ENCODE peak calls at places on chromosome 15, in ten cellular contexts. Y, T, K, U, I, V, R, C, L and F are unnamed samples.

GRCh38 chr15:43376017-43376705 is 5.3 kb downstream of the TUBGCP4 start:
- DNase-seq in K (peak), I (peak), L (peak), Y (peak), U (no peak), T (no peak), C (no peak), V (no peak), R (no peak), F (peak)

GRCh38 chr15:40282870-40283614 is at the start of gene ANKRD63:
- DNase-seq in L (no peak), K (no peak), U (no peak), V (no peak), Y (no peak), I (no peak), C (peak), R (no peak), T (no peak), F (no peak)

GRCh38 chr15:29568840-29569532 is 253.3 kb downstream of the TJP1 start:
- DNase-seq in I (peak), V (no peak), T (no peak), U (no peak), Y (no peak), R (no peak), C (no peak), L (no peak), K (peak), F (peak)

GRCh38 chr15:100787567-100787941 is 92.1 kb upstream of the ALDH1A3 start:
- DNase-seq in I (no peak), V (no peak), T (no peak), U (no peak), R (no peak), L (no peak), Y (no peak), C (no peak), K (no peak), F (no peak)

GRCh38 chr15:70566047-70566835 is 197.1 kb downstream of the UACA start:
- DNase-seq in K (no peak), U (no peak), R (no peak), C (no peak), T (no peak), V (no peak), Y (no peak), I (peak), L (no peak), F (peak)

GRCh38 chr15:70558406-70559222 is 204.7 kb downstream of the UACA start:
- DNase-seq in Y (no peak), T (no peak), R (no peak), I (no peak), K (no peak), C (no peak), L (no peak), U (no peak), V (no peak), F (no peak)

GRCh38 chr15:78298983-78299301 is 467 bp downstream of the SKIC8 start:
- DNase-seq in T (no peak), C (no peak), V (no peak), K (no peak), L (no peak), R (no peak), Y (no peak), I (peak), U (no peak), F (peak)

GRCh38 chr15:96181873-96182301 is 148.6 kb upstream of the NR2F2 start:
- DNase-seq in Y (no peak), U (peak), V (peak), I (peak), L (no peak), R (no peak), C (no peak), T (peak), K (peak), F (peak)

GRCh38 chr15:73873889-73874511 is 636 bp downstream of the TBC1D21 start:
- DNase-seq in K (peak), L (no peak), Y (peak), C (no peak), T (no peak), U (peak), V (no peak), I (peak), R (peak), F (peak)

GRCh38 chr15:40918799-40919392 is 10.2 kb upstream of the DLL4 start:
- DNase-seq in K (no peak), T (no peak), R (no peak), C (peak), V (peak), L (no peak), Y (no peak), U (no peak), I (no peak), F (no peak)

GRCh38 chr15:67305506-67305905 is 50.9 kb downstream of the IQCH start:
- DNase-seq in R (no peak), C (no peak), T (no peak), I (no peak), U (no peak), K (no peak), Y (no peak), V (no peak), L (no peak), F (no peak)

GRCh38 chr15:68795298-68795848 is 25.3 kb downstream of the ANP32A start:
- DNase-seq in U (no peak), Y (peak), V (peak), L (peak), C (peak), T (peak), I (peak), R (peak), K (peak), F (peak)
- H3K4me3 ChIP-seq in U (no peak), Y (peak), V (peak), L (peak), C (peak), T (no peak), I (no peak), R (peak), K (no peak), F (peak)

GRCh38 chr15:92829875-92830274 is 70.2 kb upstream of the CHD2 start:
- DNase-seq in K (no peak), C (no peak), U (no peak), Y (no peak), R (no peak), V (no peak), I (no peak), L (no peak), T (no peak), F (no peak)
- H3K4me3 ChIP-seq in K (no peak), C (no peak), U (no peak), Y (no peak), R (no peak), V (no peak), I (no peak), L (no peak), T (no peak), F (no peak)

DNA sequence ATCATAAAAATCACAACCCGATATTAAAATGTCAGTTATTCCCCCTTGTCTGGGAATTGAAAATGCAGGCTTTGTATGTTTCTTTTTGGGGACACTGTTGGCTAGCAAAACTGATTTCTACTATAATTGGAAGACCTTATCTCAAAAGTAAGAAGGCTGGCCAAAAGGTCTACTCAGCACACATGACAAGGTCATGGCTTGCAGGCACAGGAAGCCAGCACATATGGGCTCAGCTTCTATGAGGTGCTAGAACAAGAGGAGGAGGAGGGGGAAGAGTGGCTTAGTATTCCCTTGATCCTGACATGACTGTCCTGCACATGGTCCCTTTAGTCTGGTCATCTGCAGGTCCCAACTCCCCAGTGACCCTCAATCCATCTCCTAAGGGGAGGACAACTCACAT is 681.2 kb downstream of the SQOR start:
- DNase-seq in K (no peak), V (no peak), Y (no peak), R (no peak), T (no peak), U (no peak), I (no peak), C (no peak), L (no peak), F (no peak)
- H3K4me3 ChIP-seq in K (no peak), V (no peak), Y (no peak), R (no peak), T (no peak), U (no peak), I (no peak), C (no peak), L (no peak), F (no peak)

DNA sequence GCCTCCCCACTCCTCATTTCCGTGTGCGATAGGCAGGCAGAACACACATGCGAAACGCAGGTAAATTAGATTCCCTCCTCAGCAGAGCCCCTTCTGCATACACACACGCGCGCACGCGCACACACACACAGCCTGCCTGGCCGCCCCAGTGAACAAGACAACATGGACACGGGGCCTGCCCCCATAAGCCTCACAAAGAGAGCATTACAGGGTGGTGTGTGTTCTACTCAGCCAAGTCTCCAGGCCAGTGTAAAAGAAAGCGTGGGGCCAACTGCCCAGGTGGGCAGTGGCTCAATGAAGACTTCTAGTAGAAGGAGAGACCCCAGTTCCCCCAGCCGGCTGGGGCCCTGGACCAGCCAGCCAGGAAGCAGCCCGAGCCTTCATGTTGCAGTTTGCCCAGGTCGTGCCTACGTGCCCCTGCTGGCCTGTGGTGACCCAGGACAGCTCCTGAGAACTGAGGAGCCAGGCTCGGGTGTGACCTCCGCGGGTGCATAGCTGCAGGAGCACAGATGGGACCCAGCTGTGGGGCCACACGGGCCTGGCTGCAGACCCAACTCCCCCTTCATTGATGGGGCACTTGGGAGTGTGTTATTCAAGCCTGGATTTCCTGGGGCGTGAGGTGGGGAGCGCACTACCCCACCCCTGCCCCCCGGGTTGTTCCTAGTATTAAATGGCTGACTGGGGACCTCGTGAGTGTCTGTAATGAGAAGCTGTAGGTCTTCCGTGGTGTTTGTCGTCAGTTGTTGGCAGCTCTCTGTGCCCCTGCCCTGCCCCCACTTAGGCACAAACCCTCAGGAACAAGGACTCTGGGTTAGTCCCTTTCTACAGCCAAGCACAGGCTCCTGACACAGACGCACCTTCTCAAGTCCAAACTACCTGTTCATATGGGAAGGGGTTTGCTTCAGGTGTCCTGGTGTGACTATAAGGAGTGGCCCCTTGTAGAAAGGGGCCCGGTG is 39.3 kb downstream of the IDH2 start:
- DNase-seq in Y (no peak), T (no peak), L (no peak), C (no peak), I (no peak), U (no peak), V (no peak), K (no peak), R (no peak), F (no peak)
- H3K4me3 ChIP-seq in Y (no peak), T (no peak), L (no peak), C (no peak), I (no peak), U (no peak), V (no peak), K (no peak), R (no peak), F (no peak)

GRCh38 chr15:81189583-81190283 is 6.9 kb upstream of the IL16 start:
- DNase-seq in L (no peak), U (peak), V (peak), K (no peak), R (no peak), Y (peak), I (peak), C (no peak), T (peak), F (peak)
- H3K4me3 ChIP-seq in L (no peak), U (no peak), V (no peak), K (no peak), R (no peak), Y (no peak), I (no peak), C (no peak), T (no peak), F (no peak)

DNA sequence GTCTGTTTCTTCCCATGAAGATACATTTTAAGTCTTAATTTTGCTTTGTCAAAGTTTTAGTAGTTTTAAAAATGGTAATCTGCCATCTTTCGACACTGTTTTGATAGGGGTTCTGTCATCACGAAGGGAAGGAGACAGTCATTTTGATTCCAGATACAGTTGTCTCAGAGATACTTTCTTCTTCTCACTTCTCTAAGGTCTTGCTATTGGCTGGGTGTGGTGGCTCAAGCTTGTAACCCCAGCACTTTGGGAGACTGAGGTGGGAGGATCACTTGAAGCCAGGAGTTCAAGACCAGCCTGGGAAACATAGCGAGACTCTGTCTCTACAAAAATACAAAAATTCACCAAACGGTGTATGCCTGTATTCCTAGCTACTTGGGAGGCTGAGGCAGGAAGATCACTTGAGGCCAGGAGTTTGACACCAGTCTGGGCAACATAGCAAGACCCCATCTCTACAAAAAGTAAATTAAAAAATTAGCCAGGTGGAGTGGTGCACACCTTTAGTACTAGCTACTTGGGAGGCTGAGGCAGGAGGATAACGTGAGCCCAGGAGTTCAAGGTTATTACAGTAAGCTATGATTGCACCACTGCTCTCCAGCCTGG is 3.3 kb downstream of the RAB8B start:
- DNase-seq in T (no peak), Y (no peak), K (no peak), R (no peak), U (no peak), C (no peak), V (no peak), I (no peak), L (peak), F (no peak)
- H3K4me3 ChIP-seq in T (no peak), Y (no peak), K (no peak), R (no peak), U (no peak), C (peak), V (no peak), I (no peak), L (peak), F (no peak)

GRCh38 chr15:98280576-98280975 is 320.1 kb downstream of the ARRDC4 start:
- DNase-seq in U (no peak), R (no peak), T (no peak), Y (no peak), V (no peak), K (no peak), C (no peak), L (no peak), I (no peak), F (no peak)

GRCh38 chr15:98286200-98286599 is 325.7 kb downstream of the ARRDC4 start:
- DNase-seq in C (no peak), R (no peak), I (no peak), K (no peak), Y (no peak), V (no peak), L (no peak), T (no peak), U (no peak), F (no peak)

GRCh38 chr15:98277602-98278001 is 317.1 kb downstream of the ARRDC4 start:
- DNase-seq in K (no peak), Y (no peak), V (no peak), L (no peak), R (no peak), U (no peak), T (no peak), I (no peak), C (no peak), F (no peak)

GRCh38 chr15:98282656-98283332 is 322.3 kb downstream of the ARRDC4 start:
- DNase-seq in U (no peak), K (no peak), I (no peak), L (no peak), T (no peak), Y (no peak), R (no peak), V (no peak), C (no peak), F (no peak)

GRCh38 chr15:98281130-98281529 is 320.6 kb downstream of the ARRDC4 start:
- DNase-seq in Y (no peak), V (no peak), I (no peak), R (no peak), C (no peak), L (no peak), T (no peak), U (no peak), K (no peak), F (no peak)
- H3K4me3 ChIP-seq in Y (no peak), V (no peak), I (no peak), R (no peak), C (no peak), L (no peak), T (no peak), U (no peak), K (no peak), F (no peak)

GRCh38 chr15:64524778-64525177 is 64.4 kb downstream of the ZNF609 start:
- DNase-seq in R (no peak), T (no peak), Y (no peak), V (no peak), U (no peak), L (no peak), K (no peak), C (no peak), I (no peak), F (no peak)

GRCh38 chr15:64530472-64530871 is 70.1 kb downstream of the ZNF609 start:
- DNase-seq in V (no peak), R (no peak), L (no peak), K (no peak), U (no peak), C (no peak), Y (no peak), T (no peak), I (no peak), F (no peak)

GRCh38 chr15:64525828-64526530 is 65.6 kb downstream of the ZNF609 start:
- DNase-seq in K (no peak), T (no peak), R (no peak), I (peak), V (no peak), L (no peak), C (no peak), U (no peak), Y (no peak), F (peak)

GRCh38 chr15:64528871-64529270 is 68.5 kb downstream of the ZNF609 start:
- DNase-seq in V (no peak), U (no peak), L (no peak), K (no peak), Y (no peak), C (no peak), R (no peak), I (no peak), T (no peak), F (no peak)

DNA sequence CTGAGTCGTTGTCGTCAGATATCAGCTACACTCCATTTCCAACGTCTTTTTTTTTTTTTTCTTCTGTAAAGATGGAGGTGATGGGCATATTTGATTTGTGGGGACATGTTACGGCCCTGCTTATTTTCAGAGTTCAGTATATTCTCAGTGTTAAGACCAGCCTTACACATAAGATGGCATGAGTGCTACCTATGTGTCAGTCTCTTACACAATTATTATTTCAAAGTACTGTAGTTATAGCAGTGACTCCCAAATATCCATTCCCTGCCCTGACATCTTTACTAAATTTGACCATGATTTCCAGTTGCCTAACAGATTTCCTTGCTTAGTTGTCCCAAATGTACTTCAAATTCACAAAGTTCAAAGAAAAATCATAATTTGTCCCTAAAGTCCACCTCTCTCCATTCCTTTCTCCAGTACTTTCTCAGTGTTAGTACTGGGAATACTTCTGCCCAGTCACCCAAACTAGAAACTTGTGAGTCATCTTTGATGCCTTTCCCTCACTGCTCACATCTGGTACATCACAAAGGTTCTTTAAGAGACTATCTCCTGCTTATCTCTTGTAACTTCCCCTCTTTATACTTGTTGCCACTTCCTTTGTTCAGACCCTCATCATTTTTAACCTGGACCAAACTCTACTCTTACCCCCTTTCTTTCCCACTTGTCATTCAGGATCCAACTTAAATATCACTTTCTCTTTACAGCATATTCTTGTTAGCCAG is 67.0 kb downstream of the ZNF609 start:
- DNase-seq in I (peak), U (peak), R (no peak), T (no peak), L (no peak), K (no peak), Y (no peak), V (no peak), C (no peak), F (peak)
- H3K4me3 ChIP-seq in I (no peak), U (no peak), R (no peak), T (no peak), L (no peak), K (no peak), Y (no peak), V (no peak), C (no peak), F (no peak)